ENCODE peak calls at places on chromosomes 16 and 17, in eight cellular contexts. O is A549; S is mesenchymal stem cell; R is activated T-cell treated with anti-CD3 and anti-CD28 coated beads, Interleukin-2, amount 50 U/mL, for 72 hours; N is NCI-H1105 treated with DMSO at 0.1 percent for 48 hours; C is stimulated activated CD8-positive, alpha-beta memory T cell treated with anti-CD3 and anti-CD28 coated beads, Interleukin-15, amount 100 ng/mL, for 24 hours; G is endothelial cell; V is pancreas. X is an unnamed sample.
A peak's percentile ranks its signal among the peaks of the same experiment; 100 is the strongest.

GRCh38 chr16:24850289-24850931 is 4.6 kb downstream of the SLC5A11 start:
- DNase-seq in V (no peak), N (no peak), G (no peak), R (peak; percentile 44), C (no peak), S (peak; percentile 52), O (no peak), X (peak; percentile 39)

GRCh38 chr16:51941412-51941811 is 605.5 kb downstream of the TOX3 start:
- DNase-seq in O (no peak), V (no peak), G (no peak), R (no peak), N (no peak), S (no peak), C (no peak), X (no peak)

GRCh38 chr16:77199211-77199610 is at the start of gene SYCE1L:
- DNase-seq in S (no peak), G (no peak), N (no peak), V (no peak), R (no peak), O (no peak), C (no peak), X (no peak)

GRCh38 chr16:9061358-9061813 is 30.1 kb upstream of the HAPSTR1 start:
- DNase-seq in G (no peak), N (no peak), R (no peak), C (no peak), V (no peak), O (no peak), S (peak; percentile 92), X (peak; percentile 93)

GRCh38 chr16:87635541-87636049 is 33.3 kb downstream of the JPH3 start:
- DNase-seq in R (peak; percentile 79), G (peak; percentile 42), S (peak; percentile 13), O (peak; percentile 89), C (peak; percentile 42), V (peak; percentile 30), N (peak; percentile 32), X (peak; percentile 27)

GRCh38 chr17:37700881-37701280 is 44.0 kb downstream of the HNF1B start:
- DNase-seq in R (no peak), G (no peak), O (no peak), N (no peak), C (no peak), V (no peak), S (peak; percentile 20), X (no peak)

GRCh38 chr17:57481901-57482300 is 225.6 kb downstream of the MSI2 start:
- DNase-seq in G (no peak), N (no peak), R (no peak), C (no peak), S (peak; percentile 99), O (no peak), V (no peak), X (peak; percentile 98)

GRCh38 chr17:78671607-78672404 is 94.6 kb upstream of the DNAH17 start:
- DNase-seq in V (no peak), O (no peak), N (no peak), C (no peak), R (no peak), G (no peak), S (peak; percentile 67), X (peak; percentile 47)

GRCh38 chr17:39699818-39700147 is at the start of gene ERBB2:
- DNase-seq in S (peak; percentile 75), G (peak; percentile 42), N (no peak), O (peak; percentile 93), R (no peak), V (peak; percentile 75), C (no peak), X (peak; percentile 74)

GRCh38 chr17:18143044-18143936 is 34.7 kb downstream of the MYO15A start:
- DNase-seq in R (no peak), G (peak; percentile 46), C (no peak), O (peak; percentile 40), V (no peak), S (peak; percentile 22), N (no peak), X (peak; percentile 12)

GRCh38 chr17:49213803-49214202 is 3.3 kb downstream of the ABI3 start:
- DNase-seq in O (no peak), G (no peak), V (no peak), N (no peak), S (no peak), R (no peak), C (no peak), X (no peak)

X was measured in fibroblast of villous mesenchyme.